ENCODE peak calls at places on chromosomes 12 and 14, in seven cellular contexts. U is kidney epithelial cell, H is IMR-90, J is HFF-Myc, Z is epithelial cell of esophagus, K is stomach, R is esophagus squamous epithelium. E is an unnamed sample.

GRCh38 chr14:68791078-68791983 is 1.5 kb downstream of the ZFP36L1 start:
- DNase-seq in U (no peak), H (no peak), J (no peak), Z (no peak), K (peak; percentile 27), R (no peak), E (no peak)

GRCh38 chr12:229441-230191 is 15.7 kb upstream of the SLC6A12 start:
- DNase-seq in U (no peak), H (no peak), J (no peak), Z (no peak), K (no peak), R (no peak), E (no peak)

GRCh38 chr14:75343914-75344313 is 65.3 kb downstream of the FOS start:
- DNase-seq in U (no peak), H (no peak), J (no peak), Z (peak; percentile 3), K (no peak), R (no peak), E (no peak)

GRCh38 chr12:12294215-12295005 is 27.6 kb upstream of the LRP6 start:
- DNase-seq in U (no peak), H (no peak), J (no peak), Z (no peak), K (peak; percentile 33), R (no peak), E (no peak)

GRCh38 chr14:67285876-67286452 is 44.7 kb downstream of the PALS1 start:
- DNase-seq in U (no peak), H (peak; percentile 64), J (no peak), Z (peak; percentile 59), K (no peak), R (no peak), E (no peak)

GRCh38 chr14:84375235-84375634 is 1154.7 kb upstream of the FLRT2 start:
- DNase-seq in U (peak; percentile 2), H (peak; percentile 5), J (peak; percentile 0), Z (no peak), K (no peak), R (no peak), E (no peak)

GRCh38 chr12:101172316-101172715 is 37.7 kb downstream of the SLC5A8 start:
- DNase-seq in U (no peak), H (peak; percentile 10), J (no peak), Z (peak; percentile 43), K (no peak), R (no peak), E (no peak)

GRCh38 chr14:105432657-105433056 is 13.0 kb downstream of the MTA1 start:
- DNase-seq in U (no peak), H (no peak), J (no peak), Z (no peak), K (no peak), R (no peak), E (no peak)

GRCh38 chr12:119528241-119528640 is 65.3 kb upstream of the TMEM233 start:
- DNase-seq in U (no peak), H (no peak), J (no peak), Z (peak; percentile 26), K (no peak), R (no peak), E (no peak)

GRCh38 chr14:104677506-104678332 is 11.7 kb upstream of the INF2 start:
- DNase-seq in U (peak; percentile 45), H (peak; percentile 81), J (no peak), Z (peak; percentile 71), K (peak; percentile 69), R (no peak), E (no peak)

GRCh38 chr14:73943083-73943482 is 6.8 kb downstream of the FAM161B start:
- DNase-seq in U (peak; percentile 19), H (peak; percentile 71), J (no peak), Z (peak; percentile 67), K (no peak), R (no peak), E (peak; percentile 10)

GRCh38 chr12:50764861-50765324 is 992 bp downstream of the ATF1 start:
- DNase-seq in U (no peak), H (peak; percentile 35), J (no peak), Z (peak; percentile 73), K (no peak), R (no peak), E (no peak)

GRCh38 chr14:55914771-55915170 is 203.4 kb upstream of the PELI2 start:
- DNase-seq in U (peak; percentile 71), H (peak; percentile 4), J (no peak), Z (no peak), K (no peak), R (no peak), E (no peak)

GRCh38 chr14:90428676-90429075 is 31.8 kb downstream of the CALM1 start:
- DNase-seq in U (no peak), H (no peak), J (no peak), Z (no peak), K (no peak), R (no peak), E (no peak)

GRCh38 chr14:52741865-52742264 is 11.9 kb downstream of the STYX start:
- DNase-seq in U (no peak), H (peak; percentile 0), J (no peak), Z (no peak), K (no peak), R (no peak), E (no peak)

GRCh38 chr12:2288471-2288870 is 235.7 kb downstream of the CACNA1C start:
- DNase-seq in U (no peak), H (no peak), J (no peak), Z (no peak), K (no peak), R (no peak), E (no peak)

GRCh38 chr14:64725879-64726584 is 21.8 kb downstream of the PLEKHG3 start:
- DNase-seq in U (no peak), H (no peak), J (no peak), Z (no peak), K (no peak), R (no peak), E (no peak)

GRCh38 chr14:105439710-105440553 is 20.3 kb downstream of the MTA1 start:
- DNase-seq in U (no peak), H (no peak), J (no peak), Z (peak; percentile 13), K (no peak), R (no peak), E (no peak)

GRCh38 chr12:62757048-62757447 is 177.9 kb downstream of the PPM1H start:
- DNase-seq in U (no peak), H (no peak), J (no peak), Z (no peak), K (no peak), R (no peak), E (no peak)

GRCh38 chr12:132690112-132690511 is 2.7 kb downstream of the PXMP2 start:
- DNase-seq in U (no peak), H (no peak), J (no peak), Z (no peak), K (no peak), R (no peak), E (no peak)

GRCh38 chr12:132686831-132687210 is 321 bp downstream of the POLE start:
- DNase-seq in U (no peak), H (no peak), J (no peak), Z (no peak), K (no peak), R (no peak), E (no peak)

GRCh38 chr12:132689227-132689626 is 1.8 kb downstream of the PXMP2 start:
- DNase-seq in U (no peak), H (no peak), J (no peak), Z (no peak), K (peak; percentile 86), R (no peak), E (no peak)

GRCh38 chr12:132687211-132688164 is at the start of the genes POLE and PXMP2:
- DNase-seq in U (peak; percentile 68), H (peak; percentile 91), J (peak; percentile 73), Z (peak; percentile 95), K (peak; percentile 98), R (peak; percentile 74), E (peak; percentile 26)

DNA sequence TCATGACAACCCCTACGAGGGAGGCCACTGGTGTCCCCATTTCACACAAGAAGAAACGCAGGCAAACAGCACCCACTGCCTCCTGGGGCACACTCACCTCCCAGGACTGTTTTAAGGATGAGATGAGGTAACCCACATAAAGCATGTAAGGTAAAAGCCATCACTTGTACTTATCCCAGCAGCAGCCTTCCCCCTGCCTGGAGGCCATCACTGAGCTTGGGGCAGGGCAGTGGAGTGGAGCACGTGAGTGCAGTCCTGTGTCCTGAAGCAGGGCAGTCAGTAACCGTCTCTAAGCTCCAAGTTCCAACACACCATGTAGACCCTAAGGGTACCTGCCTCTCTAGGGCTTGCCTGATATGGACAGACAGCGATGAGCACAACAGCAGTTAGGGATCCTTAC is 1.7 kb downstream of the POLE start:
- DNase-seq in U (no peak), H (no peak), J (no peak), Z (no peak), K (no peak), R (no peak), E (no peak)
- H3K4me3 ChIP-seq in U (no peak overlapping the region), H (no peak overlapping the region), J (peak overlapping the region; percentile 61), Z (no peak overlapping the region), K (no peak overlapping the region), R (no peak overlapping the region), E (no peak overlapping the region)

GRCh38 chr12:21962821-21963220 is 21.6 kb upstream of the ABCC9 start:
- DNase-seq in U (no peak), H (no peak), J (no peak), Z (no peak), K (no peak), R (no peak), E (no peak)
- TF ChIP-seq CTCF in U (no peak), H (no peak), J (no peak), Z (no peak), K (no peak), R (no peak), E (no peak)

GRCh38 chr14:77046706-77047105 is 18.2 kb upstream of the IRF2BPL start:
- DNase-seq in U (no peak), H (no peak), J (no peak), Z (no peak), K (no peak), R (no peak), E (no peak)
- H3K4me3 ChIP-seq in U (no peak overlapping the region), H (no peak overlapping the region), J (no peak overlapping the region), Z (no peak overlapping the region), K (no peak overlapping the region), R (no peak overlapping the region), E (no peak overlapping the region)

DNA sequence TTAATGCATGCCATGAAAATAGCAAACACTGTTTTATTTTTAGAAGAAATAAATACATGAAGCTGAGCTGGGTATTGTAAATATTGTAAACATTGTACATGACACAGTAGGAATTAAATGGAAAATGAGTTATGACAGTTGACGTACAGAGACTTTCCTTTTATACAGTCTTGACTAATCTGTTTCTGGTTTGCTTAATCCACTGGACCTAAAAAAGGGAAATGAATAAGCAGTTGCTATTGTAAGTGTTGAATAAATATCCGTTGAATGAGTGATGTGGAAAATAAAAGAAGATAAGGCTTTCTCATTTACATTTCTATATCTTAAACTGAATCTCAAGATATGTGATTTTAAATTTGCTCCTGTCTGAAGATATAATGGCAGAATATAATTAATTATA is 15.0 kb downstream of the PMCH start:
- DNase-seq in U (no peak), H (no peak), J (no peak), Z (peak; percentile 18), K (no peak), R (no peak), E (no peak)
- TF ChIP-seq CTCF in U (no peak), H (no peak), J (no peak), Z (no peak), K (no peak), R (no peak), E (no peak)

DNA sequence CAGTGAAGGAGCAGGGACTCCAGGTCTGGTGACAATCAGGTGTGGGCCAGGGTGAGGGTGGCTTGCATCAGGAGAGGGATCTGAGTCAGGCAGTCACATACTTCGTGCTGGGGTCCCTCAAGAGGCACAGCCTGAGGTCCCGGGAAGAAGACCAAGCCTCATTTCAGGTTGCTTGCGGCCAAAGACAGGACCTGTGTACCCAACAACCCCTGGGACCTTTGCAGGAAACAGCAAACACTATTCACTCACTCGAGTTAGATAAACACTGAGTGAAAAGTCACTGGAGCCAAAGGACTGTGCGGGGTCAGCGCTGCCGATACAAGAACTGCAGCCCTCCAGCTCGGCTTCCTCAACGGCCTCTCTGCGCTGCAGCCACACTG is 104.4 kb downstream of the SINHCAF start:
- DNase-seq in U (no peak), H (no peak), J (no peak), Z (no peak), K (no peak), R (no peak), E (no peak)
- H3K4me3 ChIP-seq in U (no peak overlapping the region), H (no peak overlapping the region), J (no peak overlapping the region), Z (no peak overlapping the region), K (no peak overlapping the region), R (no peak overlapping the region), E (no peak overlapping the region)

E was measured in AG04449.